ENCODE peak calls at places on chromosomes 11 and 22, in five cellular contexts. J is occipital lobe; Z is fibroblast of mammary gland; M is fibroblast of lung; D is activated T-cell treated with anti-CD3 and anti-CD28 coated beads, Interleukin-2, amount 50 U/mL, for 1 hour. N is an unnamed sample.
A peak's percentile ranks its signal among the peaks of the same experiment; 100 is the strongest.

GRCh38 chr22:32341122-32341740 is 16.4 kb upstream of the RFPL3 start:
- DNase-seq in J (no peak), Z (no peak), M (no peak), D (no peak), N (no peak)

GRCh38 chr11:2531987-2532703 is 87.3 kb downstream of the KCNQ1 start:
- DNase-seq in J (no peak), Z (no peak), M (no peak), D (no peak), N (peak; percentile 28)

GRCh38 chr11:86167499-86168161 is 76.9 kb upstream of the EED start:
- DNase-seq in J (no peak), Z (peak; percentile 45), M (peak; percentile 47), D (no peak), N (no peak)

GRCh38 chr11:92035488-92035887 is 189.1 kb upstream of the FAT3 start:
- DNase-seq in J (no peak), Z (no peak), M (no peak), D (no peak), N (no peak)

GRCh38 chr22:22085702-22086500 is 103.3 kb upstream of the TOP3B start:
- DNase-seq in J (no peak), Z (peak; percentile 62), M (no peak), D (no peak), N (no peak)

GRCh38 chr11:72655896-72656464 is 18.2 kb downstream of the PDE2A start:
- DNase-seq in J (no peak), Z (no peak), M (no peak), D (no peak), N (no peak)

GRCh38 chr11:131423715-131424114 is 53.3 kb downstream of the NTM start:
- DNase-seq in J (no peak), Z (no peak), M (no peak), D (no peak), N (no peak)

GRCh38 chr22:46006379-46007002 is 29.5 kb upstream of the WNT7B start:
- DNase-seq in J (peak; percentile 84), Z (peak; percentile 93), M (peak; percentile 89), D (peak; percentile 89), N (peak; percentile 88)

GRCh38 chr11:73570415-73571114 is 27.3 kb downstream of the FAM168A start:
- DNase-seq in J (no peak), Z (peak; percentile 67), M (no peak), D (no peak), N (no peak)

GRCh38 chr22:23115825-23116494 is 25.8 kb downstream of the RSPH14 start:
- DNase-seq in J (no peak), Z (no peak), M (no peak), D (no peak), N (no peak)

GRCh38 chr11:72003776-72004171 is 5.1 kb downstream of the IL18BP start:
- DNase-seq in J (no peak), Z (no peak), M (no peak), D (no peak), N (no peak)

GRCh38 chr22:35203583-35203982 is 53.7 kb upstream of the HMGXB4 start:
- DNase-seq in J (no peak), Z (no peak), M (no peak), D (no peak), N (no peak)

GRCh38 chr11:120666121-120666639 is 154.6 kb downstream of the GRIK4 start:
- DNase-seq in J (no peak), Z (no peak), M (no peak), D (no peak), N (peak; percentile 53)

GRCh38 chr22:21643533-21644357 is 1.6 kb downstream of the SDF2L1 start:
- DNase-seq in J (no peak), Z (no peak), M (no peak), D (no peak), N (peak; percentile 20)

GRCh38 chr22:38317995-38318715 is 922 bp upstream of the CSNK1E start:
- DNase-seq in J (peak; percentile 31), Z (peak; percentile 92), M (peak; percentile 84), D (no peak), N (no peak)

GRCh38 chr11:13889566-13890214 is 72.8 kb upstream of the SPON1 start:
- DNase-seq in J (no peak), Z (no peak), M (no peak), D (no peak), N (no peak)

GRCh38 chr11:2701230-2701629 is 1.4 kb upstream of the KCNQ1OT1 start:
- DNase-seq in J (no peak), Z (no peak), M (no peak), D (no peak), N (peak; percentile 47)

GRCh38 chr22:38075105-38075825 is 8.7 kb downstream of the SLC16A8 start:
- DNase-seq in J (no peak), Z (no peak), M (no peak), D (no peak), N (no peak)

GRCh38 chr22:48263431-48263765 is 1500.9 kb downstream of the TBC1D22A start:
- DNase-seq in J (no peak), Z (no peak), M (no peak), D (no peak), N (no peak)

GRCh38 chr22:48368975-48369525 is 1458.6 kb downstream of the BRD1 start:
- DNase-seq in J (no peak), Z (no peak), M (no peak), D (no peak), N (peak; percentile 29)

GRCh38 chr22:37633082-37633692 is 6.3 kb upstream of the SH3BP1 start:
- DNase-seq in J (no peak), Z (no peak), M (no peak), D (no peak), N (peak; percentile 76)

GRCh38 chr22:49783036-49783746 is 44.5 kb downstream of the BRD1 start:
- DNase-seq in J (no peak), Z (no peak), M (no peak), D (no peak), N (peak; percentile 51)

GRCh38 chr11:15471028-15471708 is 356.4 kb downstream of the INSC start:
- DNase-seq in J (no peak), Z (no peak), M (no peak), D (no peak), N (no peak)

N was measured in natural killer cell treated with Interleukin-12 subunit alpha and Interleukin-12 subunit beta and Interleukin-15 and Interleukin-18, amount 100 ng/mL, for 72 hours.